ENCODE peak calls at places on chromosomes 16 and 17, in four cellular contexts. A is Panc1, V is cardiac fibroblast, L is fibroblast of pulmonary artery. W is an unnamed sample.
A peak's percentile ranks its signal among the peaks of the same experiment; 100 is the strongest.

GRCh38 chr17:66777689-66778225 is 57.2 kb upstream of the CACNG5 start:
- DNase-seq in V (peak; percentile 33), A (no peak), L (peak; percentile 27), W (no peak)

GRCh38 chr17:80856863-80857488 is 134.7 kb upstream of the CHMP6 start:
- DNase-seq in V (no peak), A (no peak), L (no peak), W (no peak)

GRCh38 chr17:78316115-78316866 is 43.6 kb downstream of the SOCS3 start:
- DNase-seq in A (no peak), V (no peak), L (no peak), W (no peak)

GRCh38 chr17:20982589-20983358 is 60.0 kb downstream of the USP22 start:
- DNase-seq in L (no peak), V (no peak), A (no peak), W (no peak)

GRCh38 chr17:61456688-61457225 is 4.5 kb downstream of the TBX4 start:
- DNase-seq in A (no peak), L (no peak), V (no peak), W (no peak)

GRCh38 chr17:37691807-37692206 is 48.6 kb upstream of the DDX52 start:
- DNase-seq in L (no peak), V (no peak), A (no peak), W (no peak)

GRCh38 chr17:77118251-77118928 is 22.4 kb upstream of the SEC14L1 start:
- DNase-seq in A (no peak), V (peak; percentile 68), L (peak; percentile 87), W (no peak)

GRCh38 chr16:12503201-12503600 is 300.5 kb downstream of the CPPED1 start:
- DNase-seq in A (no peak), V (no peak), L (no peak), W (no peak)

GRCh38 chr17:77506371-77506991 is 365.7 kb downstream of the SEC14L1 start:
- DNase-seq in L (no peak), V (no peak), A (no peak), W (no peak)

GRCh38 chr17:19238167-19238505 is 970 bp downstream of the EPN2 start:
- DNase-seq in A (no peak), L (no peak), V (no peak), W (no peak)

GRCh38 chr17:19242926-19243325 is 5.8 kb downstream of the EPN2 start:
- DNase-seq in L (no peak), V (no peak), A (no peak), W (no peak)

GRCh38 chr17:19239544-19239943 is 2.4 kb downstream of the EPN2 start:
- DNase-seq in A (no peak), V (peak; percentile 70), L (peak; percentile 41), W (no peak)

GRCh38 chr17:19242323-19242722 is 5.2 kb downstream of the EPN2 start:
- DNase-seq in A (no peak), L (no peak), V (no peak), W (no peak)

DNA sequence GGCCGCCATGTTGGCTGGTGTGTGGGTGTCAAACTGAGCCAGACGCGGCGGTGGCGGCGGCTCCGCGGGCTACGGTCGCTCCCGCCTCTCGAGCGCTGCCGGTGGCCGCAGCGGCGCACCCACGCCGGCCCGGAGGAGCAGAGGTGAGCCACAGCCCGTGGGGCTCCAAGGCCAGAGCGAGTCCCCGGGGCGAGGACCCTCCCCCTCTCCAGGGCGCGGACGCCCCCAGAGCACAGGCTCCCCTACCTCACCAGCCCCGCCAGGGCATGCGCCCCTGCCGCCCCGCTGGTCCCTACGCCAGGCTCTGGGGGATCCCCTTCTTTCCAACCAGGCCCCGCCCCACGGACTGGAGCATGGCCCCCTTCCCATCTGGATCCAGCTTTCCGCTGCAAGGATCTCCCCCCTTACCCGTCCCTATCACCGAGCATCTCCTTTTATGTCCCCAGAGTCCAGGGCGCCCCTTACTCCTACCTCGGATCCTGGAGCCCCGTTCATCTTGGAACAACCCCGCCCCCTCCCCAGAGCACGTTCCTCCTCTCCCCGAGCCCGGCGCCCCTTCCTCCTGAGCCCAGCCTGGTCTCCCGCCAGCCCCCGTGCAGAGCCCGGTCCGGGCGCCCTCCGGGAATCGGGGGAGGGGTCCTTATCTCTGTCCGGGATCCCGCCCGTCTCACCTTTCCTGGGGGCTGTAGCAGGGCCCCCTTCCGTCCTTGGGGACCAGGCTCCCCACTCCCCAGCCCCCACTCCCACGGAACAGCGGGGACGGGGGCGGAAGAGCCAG is 412 bp downstream of the EPN2 start:
- DNase-seq in L (no peak), A (no peak), V (no peak), W (no peak)
- TF ChIP-seq CTCF in L (no peak), A (no peak), V (no peak), W (no peak)

GRCh38 chr17:59330314-59330942 is 1.0 kb upstream of the YPEL2 start:
- DNase-seq in L (no peak), A (no peak), V (no peak), W (peak; percentile 39)
- H3K4me3 ChIP-seq in L (no peak overlapping the region), A (no peak overlapping the region), V (peak overlapping the region; percentile 16), W (no peak overlapping the region)

DNA sequence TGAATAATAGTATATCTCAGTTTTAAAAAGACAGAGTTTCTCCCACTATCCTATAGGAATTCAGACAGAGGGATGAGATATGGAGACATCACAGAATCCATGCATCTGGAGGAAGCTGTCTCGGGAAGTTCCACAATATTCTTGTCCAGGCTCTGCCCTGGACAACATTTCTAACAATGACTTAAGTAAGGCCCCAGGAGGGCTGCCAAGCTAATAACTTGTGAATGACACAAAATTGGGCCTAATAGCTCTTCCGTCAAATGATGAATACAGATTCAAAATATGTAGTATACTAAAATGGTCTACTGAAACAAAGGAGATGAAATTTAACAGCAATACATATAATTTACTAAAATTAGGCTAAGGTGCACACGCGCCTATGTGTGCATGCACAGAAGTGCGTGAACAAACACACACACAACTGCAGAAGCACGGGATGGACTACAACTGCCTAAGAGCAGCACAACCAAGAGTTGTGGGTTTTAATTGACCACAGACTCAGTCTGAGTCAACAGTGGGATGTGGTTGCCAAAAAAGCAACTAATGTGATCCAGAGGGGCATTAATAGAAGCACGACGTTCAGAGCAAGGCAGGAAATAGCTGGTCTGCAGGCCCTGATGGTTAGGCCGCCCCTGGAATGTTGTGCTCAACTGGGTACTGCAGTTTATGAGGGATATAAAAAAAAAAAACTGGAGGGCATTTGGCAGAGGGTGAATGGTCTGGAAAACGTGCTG is 26.3 kb upstream of the HS3ST2 start:
- DNase-seq in V (no peak), L (no peak), A (no peak), W (peak; percentile 95)
- TF ChIP-seq CTCF in V (no peak), L (no peak), A (no peak), W (no peak)

GRCh38 chr16:71754652-71755051 is 30.2 kb upstream of the PHLPP2 start:
- DNase-seq in V (no peak), A (no peak), L (no peak), W (no peak)
- H3K4me3 ChIP-seq in V (no peak overlapping the region), A (no peak overlapping the region), L (no peak overlapping the region), W (no peak overlapping the region)

DNA sequence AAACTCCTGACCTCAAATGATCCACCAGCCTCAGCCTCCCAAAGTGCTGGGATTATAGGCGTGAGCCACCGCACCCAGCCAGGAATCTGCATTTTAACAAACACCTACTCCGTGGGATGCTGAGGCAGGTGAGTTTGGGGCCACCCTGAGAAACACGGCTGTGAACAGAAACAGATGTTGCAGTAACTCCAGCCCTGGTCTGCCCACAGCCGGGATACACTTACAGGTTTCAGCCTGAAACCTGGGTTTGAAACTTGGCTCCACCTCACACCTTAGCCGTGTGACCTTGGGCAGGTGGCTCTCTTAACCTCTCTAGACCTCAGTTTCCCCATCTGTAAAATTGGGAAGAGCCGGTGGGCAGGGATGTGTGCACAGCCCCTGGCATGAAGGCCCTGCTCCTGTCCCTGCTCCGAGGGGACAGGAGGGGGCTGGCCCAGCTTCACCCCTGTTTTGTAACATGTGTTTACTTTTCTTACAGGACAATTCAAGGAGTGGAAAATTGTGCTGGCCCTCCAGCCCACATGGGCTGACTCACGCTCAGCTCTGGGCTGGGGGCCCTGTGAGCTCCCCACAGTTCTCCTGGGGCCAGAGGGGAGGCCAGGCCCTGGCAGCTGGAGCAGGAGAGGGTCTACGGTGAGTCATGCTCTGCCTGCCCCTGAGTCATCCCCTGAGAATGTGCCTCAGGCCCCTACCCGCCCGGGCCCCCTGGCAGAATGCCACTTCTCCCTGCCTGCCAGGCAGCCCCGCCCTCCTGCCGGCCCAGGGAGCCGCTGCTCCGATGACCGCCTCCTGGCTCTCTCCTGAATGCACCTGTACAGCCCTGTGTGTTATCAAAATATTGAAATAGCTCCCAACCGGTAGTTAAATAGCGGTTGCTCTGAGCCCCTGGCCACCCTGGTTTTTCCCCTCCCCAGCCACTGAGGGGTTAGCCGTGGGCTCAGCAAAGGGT is 7.7 kb upstream of the PPL start:
- DNase-seq in V (peak; percentile 99), L (peak; percentile 98), A (peak; percentile 84), W (peak; percentile 98)
- TF ChIP-seq CTCF in V (no peak), L (no peak), A (no peak), W (no peak)

GRCh38 chr16:35152067-35152627 is 1692.7 kb downstream of the TP53TG3F start:
- DNase-seq in V (no peak), A (no peak), L (no peak), W (no peak)

GRCh38 chr16:35148748-35149147 is 1689.3 kb downstream of the TP53TG3F start:
- DNase-seq in V (no peak), A (no peak), L (no peak), W (no peak)

GRCh38 chr16:35147556-35148504 is 1688.4 kb downstream of the TP53TG3F start:
- DNase-seq in A (no peak), L (no peak), V (no peak), W (no peak)

GRCh38 chr16:35150805-35151312 is 1691.4 kb downstream of the TP53TG3F start:
- DNase-seq in L (no peak), V (no peak), A (no peak), W (no peak)

DNA sequence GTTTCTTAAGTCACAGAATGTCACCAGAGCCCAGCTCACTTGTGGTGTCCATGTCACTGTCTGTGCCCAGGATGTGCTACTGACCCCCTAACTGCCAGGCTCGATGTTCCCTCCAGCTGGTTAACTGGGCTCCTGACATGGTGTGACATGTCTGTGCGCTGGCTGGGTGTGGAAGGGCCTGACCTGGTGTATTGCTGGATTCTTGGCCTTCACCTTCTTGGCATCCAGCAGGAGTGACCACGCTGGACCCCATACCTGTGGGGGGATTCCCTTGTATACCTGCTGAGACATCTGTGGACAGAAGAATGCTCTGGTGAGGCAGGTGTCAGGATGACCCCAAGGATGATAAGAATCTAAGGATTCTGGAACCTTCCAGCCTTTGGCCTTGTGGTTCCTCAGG is 1690.1 kb downstream of the TP53TG3F start:
- DNase-seq in L (no peak), V (no peak), A (no peak), W (no peak)
- H3K4me3 ChIP-seq in L (no peak overlapping the region), V (no peak overlapping the region), A (no peak overlapping the region), W (no peak overlapping the region)